ENCODE peak calls at places on chromosome 12, in five cellular contexts. M is A549; B is psoas muscle; S is CD4-positive, CD25-positive, alpha-beta regulatory T cell; W is CD8-positive, alpha-beta memory T cell. Q is an unnamed sample.

GRCh38 chr12:52032431-52032796 is 18.8 kb upstream of the NR4A1 start:
- DNase-seq in M (no peak), W (no peak), S (no peak), B (no peak), Q (peak; percentile 60)

GRCh38 chr12:89883630-89884364 is 175.2 kb upstream of the ATP2B1 start:
- DNase-seq in M (no peak), S (no peak), B (no peak), W (no peak), Q (no peak)

GRCh38 chr12:90280033-90280432 is 571.4 kb upstream of the ATP2B1 start:
- DNase-seq in S (no peak), W (no peak), M (no peak), B (no peak), Q (no peak)

GRCh38 chr12:12265571-12266388 is 1.1 kb downstream of the LRP6 start:
- DNase-seq in S (peak; percentile 22), B (no peak), M (no peak), W (no peak), Q (no peak)

GRCh38 chr12:5210179-5210917 is 166.7 kb downstream of the KCNA5 start:
- DNase-seq in M (no peak), B (no peak), W (no peak), S (no peak), Q (no peak)

GRCh38 chr12:74535536-74535935 is 2.1 kb upstream of the ATXN7L3B start:
- DNase-seq in W (no peak), B (no peak), S (peak; percentile 7), M (no peak), Q (no peak)

GRCh38 chr12:124694846-124695497 is 127.6 kb upstream of the NCOR2 start:
- DNase-seq in S (no peak), B (no peak), M (no peak), W (no peak), Q (no peak)

GRCh38 chr12:6336859-6337744 is 4.8 kb downstream of the TNFRSF1A start:
- DNase-seq in M (no peak), W (peak; percentile 74), S (peak; percentile 89), B (no peak), Q (peak; percentile 48)

GRCh38 chr12:96445743-96446655 is 43.4 kb upstream of the CFAP54 start:
- DNase-seq in M (no peak), W (peak; percentile 57), B (no peak), S (peak; percentile 94), Q (no peak)

GRCh38 chr12:32494676-32495075 is 95.3 kb downstream of the FGD4 start:
- DNase-seq in M (no peak), S (peak; percentile 41), W (no peak), B (no peak), Q (no peak)

GRCh38 chr12:131897875-131898274 is 3.5 kb downstream of the ULK1 start:
- DNase-seq in B (no peak), S (no peak), M (no peak), W (no peak), Q (no peak)

GRCh38 chr12:131895640-131896079 is 1.2 kb downstream of the ULK1 start:
- DNase-seq in S (peak; percentile 67), M (no peak), W (no peak), B (no peak), Q (no peak)

GRCh38 chr12:131896080-131896810 is 1.8 kb downstream of the ULK1 start:
- DNase-seq in S (peak; percentile 82), M (peak; percentile 95), W (peak; percentile 63), B (peak; percentile 97), Q (peak; percentile 88)

GRCh38 chr12:131896811-131897270 is 2.4 kb downstream of the ULK1 start:
- DNase-seq in S (no peak), B (peak; percentile 98), M (no peak), W (no peak), Q (no peak)

DNA sequence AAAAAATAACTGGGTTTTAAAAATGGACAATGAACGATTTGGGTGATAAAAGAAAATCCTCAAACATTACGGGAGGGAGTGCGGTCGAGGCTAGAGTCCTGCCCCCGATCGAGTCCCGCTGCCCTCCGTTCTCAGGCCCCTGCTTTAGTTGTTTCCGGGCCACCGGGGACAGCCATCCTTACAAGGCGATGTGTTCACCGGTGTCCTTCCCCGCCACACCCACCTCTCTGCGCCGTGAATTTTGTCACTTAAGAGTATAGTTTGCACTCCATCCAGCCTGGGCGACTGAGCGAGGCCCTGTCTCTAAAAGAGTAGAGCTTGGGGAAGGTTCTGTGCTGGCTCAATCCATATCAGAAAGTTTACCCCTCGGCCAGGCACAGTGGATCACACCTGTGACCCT is 2.9 kb downstream of the ULK1 start:
- DNase-seq in B (peak; percentile 61), M (no peak), W (no peak), S (no peak), Q (no peak)
- H3K27ac ChIP-seq in B (peak overlapping the region; percentile 98), M (peak overlapping the region; percentile 98), W (no peak overlapping the region), S (no peak overlapping the region), Q (peak overlapping the region; percentile 92)

GRCh38 chr12:127383281-127383680 is 883.7 kb upstream of the TMEM132C start:
- DNase-seq in B (no peak), W (no peak), S (no peak), M (no peak), Q (no peak)
- H3K4me3 ChIP-seq in B (no peak overlapping the region), W (no peak overlapping the region), S (no peak overlapping the region), M (no peak overlapping the region), Q (no peak overlapping the region)

GRCh38 chr12:67414011-67414715 is 145.0 kb downstream of the CAND1 start:
- DNase-seq in M (no peak), S (no peak), W (no peak), B (no peak), Q (no peak)
- H3K27ac ChIP-seq in M (no peak overlapping the region), S (no peak overlapping the region), W (no peak overlapping the region), B (peak overlapping the region; percentile 79), Q (no peak overlapping the region)

GRCh38 chr12:7788316-7788689 is 899 bp upstream of the NANOG start:
- DNase-seq in M (no peak), W (no peak), S (no peak), B (no peak), Q (no peak)
- H3K4me3 ChIP-seq in M (no peak overlapping the region), W (no peak overlapping the region), S (no peak overlapping the region), B (no peak overlapping the region), Q (no peak overlapping the region)

GRCh38 chr12:42421844-42422779 is 96.1 kb downstream of the PPHLN1 start:
- DNase-seq in S (peak; percentile 14), M (no peak), B (no peak), W (no peak), Q (no peak)
- H3K27ac ChIP-seq in S (no peak overlapping the region), M (no peak overlapping the region), B (no peak overlapping the region), W (no peak overlapping the region), Q (no peak overlapping the region)

GRCh38 chr12:64088431-64089349 is 133.4 kb downstream of the KICS2 start:
- DNase-seq in W (no peak), S (no peak), M (peak; percentile 88), B (no peak), Q (peak; percentile 75)
- H3K4me3 ChIP-seq in W (no peak overlapping the region), S (no peak overlapping the region), M (peak overlapping the region; percentile 4), B (no peak overlapping the region), Q (no peak overlapping the region)

DNA sequence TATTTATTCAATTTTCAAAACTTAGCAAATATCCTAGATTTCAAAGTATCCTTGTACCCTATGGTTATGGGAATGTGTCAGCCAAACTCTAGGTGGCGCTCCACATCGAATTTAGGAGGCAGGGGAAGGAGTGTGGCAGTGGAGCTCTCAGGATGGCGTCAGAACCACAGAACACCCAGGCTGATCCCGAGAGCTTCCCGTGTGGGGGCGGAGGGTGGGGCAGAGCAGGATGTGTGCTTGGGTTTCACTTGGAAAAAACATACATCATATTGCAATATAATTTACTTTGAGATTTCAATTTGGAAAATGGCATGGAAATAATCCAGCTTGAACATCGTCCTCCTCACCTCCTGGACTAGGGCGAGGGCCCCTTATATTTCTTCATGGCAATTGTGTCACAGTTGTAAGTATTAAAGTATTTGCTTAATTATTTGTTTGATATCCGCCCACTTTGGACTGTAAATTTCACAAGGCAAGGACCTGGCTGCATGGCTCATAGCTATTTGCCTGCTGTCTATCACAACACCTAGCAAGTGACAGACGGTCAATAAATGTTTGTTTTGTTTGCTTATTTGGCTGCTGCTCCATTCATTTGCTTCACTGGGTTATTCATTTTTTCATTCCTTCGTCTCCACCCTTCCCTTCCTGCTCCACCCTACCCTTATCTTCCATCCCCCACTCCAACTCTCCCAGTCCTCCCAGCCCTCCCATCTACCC is 221.5 kb upstream of the HMGA2 start:
- DNase-seq in B (peak; percentile 79), S (peak; percentile 20), M (peak; percentile 87), W (no peak), Q (peak; percentile 71)
- H3K27ac ChIP-seq in B (no peak overlapping the region), S (no peak overlapping the region), M (peak overlapping the region; percentile 66), W (no peak overlapping the region), Q (peak overlapping the region; percentile 9)